ENCODE peak calls at places on chromosomes 13 and 19, in eight cellular contexts. S is HepG2, Z is body of pancreas, L is A549, P is heart left ventricle, A is K562, C is IMR-90, H is HCT116. R is an unnamed sample.

GRCh38 chr13:82827704-82828103 is 1054.6 kb downstream of the SLITRK1 start:
- ATAC-seq in S (no peak), P (no peak), L (no peak), C (no peak), A (no peak), Z (no peak), H (no peak), R (no peak)

GRCh38 chr13:23850134-23850533 is 39.1 kb downstream of the MIPEP start:
- ATAC-seq in A (no peak), P (no peak), C (no peak), S (no peak), H (no peak), L (no peak), Z (no peak), R (no peak)

GRCh38 chr19:5624741-5625140 is 1.9 kb downstream of the SAFB start:
- ATAC-seq in H (no peak), L (no peak), C (no peak), S (no peak), Z (no peak), P (no peak), A (no peak), R (no peak)

GRCh38 chr13:25588336-25589060 is 216.7 kb downstream of the ATP8A2 start:
- ATAC-seq in A (no peak), P (no peak), H (no peak), L (no peak), S (no peak), Z (no peak), C (no peak), R (no peak)

GRCh38 chr19:41424335-41425173 is 2.6 kb downstream of the B3GNT8 start:
- ATAC-seq in L (no peak), S (no peak), A (no peak), Z (no peak), H (no peak), P (no peak), C (no peak), R (no peak)

GRCh38 chr19:47802521-47803043 is 1.8 kb downstream of the TPRX1 start:
- ATAC-seq in H (no peak), S (no peak), Z (no peak), L (no peak), P (no peak), C (no peak), A (no peak), R (no peak)

GRCh38 chr13:51663980-51664957 is 80.0 kb downstream of the WDFY2 start:
- ATAC-seq in S (no peak), Z (no peak), A (no peak), P (peak), C (peak), L (no peak), H (no peak), R (no peak)

GRCh38 chr13:31998131-31998530 is 33.4 kb upstream of the FRY start:
- ATAC-seq in L (no peak), Z (no peak), A (no peak), H (no peak), C (no peak), S (no peak), P (peak), R (no peak)

GRCh38 chr19:57319869-57320179 is 448 bp upstream of the ZNF543 start:
- ATAC-seq in P (peak), H (no peak), L (no peak), A (peak), Z (no peak), S (peak), C (peak), R (peak)

GRCh38 chr13:23658929-23659541 is 88.8 kb downstream of the TNFRSF19 start:
- ATAC-seq in S (no peak), L (no peak), P (peak), A (no peak), H (no peak), Z (no peak), C (no peak), R (peak)

GRCh38 chr13:80168089-80168850 is 172.7 kb downstream of the SPRY2 start:
- ATAC-seq in C (peak), H (no peak), P (peak), L (no peak), Z (no peak), A (no peak), S (no peak), R (no peak)

GRCh38 chr19:32692727-32693061 is 1.1 kb downstream of the NUDT19 start:
- ATAC-seq in Z (no peak), A (peak), L (peak), H (peak), P (no peak), S (no peak), C (no peak), R (no peak)

GRCh38 chr19:54415208-54415900 is at the start of gene TTYH1:
- ATAC-seq in C (no peak), P (no peak), L (peak), Z (peak), H (peak), S (peak), A (peak), R (no peak)
- TF ChIP-seq CTCF in C (no peak), P (peak), L (peak), Z (peak), H (peak), S (no peak), A (no peak), R (no peak)

GRCh38 chr13:33125821-33126570 is 109.8 kb downstream of the KL start:
- ATAC-seq in L (peak), Z (peak), H (peak), C (peak), A (no peak), S (peak), P (peak), R (peak)
- TF ChIP-seq POLR2A in L (no peak), Z (no peak), H (no peak), C (no peak), A (no peak), S (no peak), P (no peak), R (no peak)

GRCh38 chr19:37361994-37362393 is 8.9 kb upstream of the ZNF527 start:
- ATAC-seq in C (no peak), H (no peak), Z (no peak), S (no peak), P (peak), A (no peak), L (no peak), R (no peak)

DNA sequence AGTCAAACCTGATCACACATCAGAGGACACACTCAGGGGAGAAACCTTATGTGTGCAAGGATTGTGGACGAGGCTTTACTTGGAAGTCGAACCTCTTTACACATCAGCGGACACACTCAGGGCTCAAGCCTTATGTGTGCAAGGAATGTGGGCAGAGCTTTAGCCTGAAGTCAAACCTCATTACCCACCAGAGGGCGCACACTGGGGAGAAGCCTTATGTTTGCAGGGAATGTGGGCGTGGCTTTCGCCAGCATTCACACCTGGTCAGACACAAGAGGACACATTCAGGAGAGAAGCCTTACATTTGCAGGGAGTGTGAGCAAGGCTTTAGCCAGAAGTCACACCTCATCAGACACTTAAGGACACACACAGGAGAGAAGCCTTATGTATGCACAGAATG is 8.2 kb upstream of the ZNF527 start:
- ATAC-seq in P (peak), Z (no peak), C (no peak), H (peak), S (peak), A (peak), L (peak), R (no peak)
- TF ChIP-seq CTCF in P (no peak), Z (no peak), C (no peak), H (no peak), S (peak), A (peak), L (no peak), R (no peak)

DNA sequence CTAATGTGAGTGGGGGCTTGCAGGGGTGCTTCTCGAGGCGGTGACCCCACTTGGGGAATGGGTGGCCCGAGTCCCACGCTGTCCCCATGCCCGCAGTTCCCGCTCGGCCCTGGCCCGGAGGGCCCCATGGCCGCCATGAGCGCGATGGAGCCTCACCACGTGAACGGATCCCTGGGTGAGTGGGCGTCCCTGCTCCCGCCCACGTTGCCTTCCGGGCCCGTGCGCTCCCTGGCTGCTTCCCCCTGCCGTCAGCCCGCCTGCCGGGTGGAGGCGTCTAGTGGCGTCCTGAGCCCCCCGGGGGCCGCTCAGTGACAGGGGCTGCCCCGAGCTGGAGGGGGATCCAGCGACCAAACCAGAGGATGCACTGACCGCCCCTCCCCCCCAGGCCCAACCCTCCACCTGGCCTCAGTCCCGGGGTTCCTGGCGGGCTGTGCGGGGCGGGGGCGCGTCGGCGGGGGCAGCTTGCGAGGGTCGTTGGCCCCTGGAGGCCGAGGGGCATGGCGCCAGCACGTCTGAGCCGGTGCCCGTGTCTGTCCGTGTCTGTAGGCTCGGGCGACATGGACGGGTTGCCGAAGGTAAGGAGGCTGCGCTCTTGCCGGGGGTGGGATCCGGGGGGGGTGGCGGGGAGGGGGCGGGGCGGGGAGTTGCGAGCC is 4.8 kb downstream of the ISYNA1 start:
- ATAC-seq in P (no peak), L (no peak), Z (no peak), H (no peak), S (no peak), A (peak), C (no peak), R (no peak)
- TF ChIP-seq POLR2A in P (no peak), L (no peak), Z (no peak), H (no peak), S (no peak), A (peak), C (no peak), R (no peak)

DNA sequence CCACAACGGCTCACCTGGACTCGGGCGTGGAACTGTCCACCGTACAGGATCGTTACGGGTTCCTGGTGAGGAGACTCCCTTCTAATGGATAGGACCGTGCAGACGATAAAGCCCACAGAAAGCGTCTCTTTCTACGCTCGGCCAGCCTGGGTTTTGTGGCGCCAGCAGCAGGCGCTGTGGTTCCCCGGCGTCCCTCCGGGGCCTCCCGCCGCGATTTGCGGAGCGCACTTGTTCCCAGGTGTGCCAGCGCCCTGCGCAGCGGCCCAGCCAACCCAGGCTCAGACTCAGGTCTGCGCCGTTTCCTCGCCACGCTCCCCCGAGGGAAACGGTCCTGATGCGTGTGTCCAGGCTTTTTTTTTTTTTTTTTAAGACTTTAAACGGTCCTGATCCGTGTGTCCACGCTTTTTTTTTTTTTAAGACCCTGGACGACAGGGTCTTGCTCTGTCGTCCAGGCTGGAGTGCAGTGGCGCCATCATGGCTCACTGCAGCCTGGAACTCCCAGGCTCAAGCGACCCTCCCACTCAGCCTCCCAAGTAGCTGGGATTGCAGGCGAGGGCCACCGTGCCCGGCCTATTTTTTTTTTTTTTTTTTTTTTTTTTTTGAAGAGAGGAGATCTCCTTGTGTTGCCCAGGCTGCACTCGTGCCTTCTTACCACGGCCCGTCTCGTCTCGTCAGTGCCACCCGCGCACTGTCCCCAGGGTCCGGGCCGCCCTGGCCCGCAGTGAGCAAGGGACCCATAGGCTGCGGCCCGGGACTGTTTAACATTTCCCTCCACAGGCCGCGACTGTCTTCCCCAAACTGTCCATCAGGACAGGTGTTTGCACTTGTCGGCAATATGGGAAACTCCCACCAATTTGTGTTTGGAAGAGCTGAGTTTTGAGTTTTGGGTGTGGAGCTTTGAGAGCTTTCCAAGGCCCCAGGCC is 23.8 kb downstream of the GJA3 start:
- ATAC-seq in H (peak), C (peak), S (peak), L (peak), A (peak), Z (peak), P (no peak), R (no peak)
- TF ChIP-seq CTCF in H (peak), C (peak), S (peak), L (peak), A (peak), Z (peak), P (no peak), R (no peak)

DNA sequence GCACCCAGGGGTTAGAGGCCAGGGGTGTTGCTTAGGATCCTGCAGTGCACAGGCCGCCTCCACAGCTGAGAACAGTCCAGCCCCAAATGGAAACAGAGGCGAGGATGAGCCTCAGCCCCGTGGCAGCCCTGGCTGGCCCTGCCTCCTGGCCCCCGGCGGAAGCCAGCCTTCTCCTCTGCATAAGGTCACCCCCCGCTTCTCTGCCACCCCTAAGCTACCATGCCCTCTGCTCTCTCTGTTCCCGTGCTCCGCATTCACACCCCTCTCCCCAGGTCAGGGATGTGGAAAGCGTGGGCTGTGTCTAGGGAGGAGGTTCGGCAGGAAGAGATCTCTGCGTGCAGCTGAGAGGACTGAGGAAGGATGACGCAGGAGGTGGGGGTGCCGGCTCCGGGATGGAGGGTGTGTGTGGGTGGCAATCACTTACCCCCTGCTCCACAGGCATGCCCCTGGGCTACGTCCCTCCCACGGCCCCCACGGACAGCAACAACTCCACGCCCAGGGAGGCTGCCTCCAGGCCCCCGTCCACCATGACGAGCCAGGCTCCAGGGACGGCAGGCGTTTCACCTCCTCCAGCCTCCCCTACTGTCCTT is 6.0 kb downstream of the SSC5D start:
- ATAC-seq in H (no peak), P (peak), C (peak), S (no peak), Z (peak), A (peak), L (no peak), R (peak)
- TF ChIP-seq POLR2A in H (no peak), P (peak), C (peak), S (no peak), Z (no peak), A (peak), L (no peak), R (no peak)

DNA sequence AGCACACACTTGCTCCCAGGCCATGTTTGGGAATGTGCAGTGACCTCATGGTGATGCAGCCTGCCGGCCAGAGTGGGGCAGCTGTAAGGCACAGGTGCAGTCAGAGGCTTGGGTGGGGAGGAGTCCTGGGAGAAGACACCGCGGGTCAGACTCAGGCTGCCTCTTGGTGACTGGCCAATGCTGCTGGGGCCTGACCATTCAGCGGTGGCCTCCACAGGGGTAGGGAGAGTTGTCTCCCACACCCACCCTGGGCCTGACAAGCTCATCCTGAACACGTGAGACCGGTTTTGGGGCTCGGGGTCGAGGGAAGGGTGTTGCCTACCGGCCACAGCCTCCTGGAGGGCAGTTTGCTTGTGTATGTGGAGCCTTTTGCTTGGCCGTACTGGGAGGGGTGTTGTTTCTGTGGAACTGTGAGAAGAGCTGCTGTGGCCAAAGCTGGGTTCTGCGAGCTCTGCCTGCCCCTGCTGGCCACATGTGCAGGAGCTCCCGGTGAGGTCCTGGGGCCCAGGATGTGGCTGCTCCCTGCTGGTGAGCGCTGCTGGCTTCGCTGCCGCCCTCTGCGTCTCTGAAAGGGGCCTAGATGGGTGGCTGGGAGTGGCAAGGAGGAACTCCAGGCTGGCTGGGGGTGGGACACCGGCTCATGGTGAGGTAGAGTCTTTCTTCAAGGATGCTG is 22.1 kb downstream of the UPF1 start:
- ATAC-seq in S (peak), P (no peak), C (no peak), Z (no peak), A (peak), H (peak), L (peak), R (no peak)
- TF ChIP-seq CTCF in S (no peak), P (no peak), C (no peak), Z (no peak), A (peak), H (no peak), L (no peak), R (no peak)